ENCODE peak calls at places on chromosome 22, in four cellular contexts. L is H1, J is mesendoderm, Y is IMR-90. O is an unnamed sample.
A peak's percentile ranks its signal among the peaks of the same experiment; 100 is the strongest.

GRCh38 chr22:17906978-17907730 is 117.2 kb downstream of the MICAL3 start:
- DNase-seq in J (no peak), L (no peak), Y (no peak), O (no peak)

GRCh38 chr22:46038516-46039430 is 61.8 kb upstream of the WNT7B start:
- DNase-seq in Y (no peak), L (no peak), J (no peak), O (no peak)

GRCh38 chr22:48822278-48823233 is 1005.1 kb downstream of the BRD1 start:
- DNase-seq in Y (no peak), L (no peak), J (no peak), O (no peak)

GRCh38 chr22:42277988-42278776 is 7.7 kb upstream of the TCF20 start:
- DNase-seq in J (no peak), Y (no peak), L (no peak), O (peak; percentile 86)

GRCh38 chr22:34866081-34866480 is 199.9 kb upstream of the ISX start:
- DNase-seq in J (no peak), L (no peak), Y (no peak), O (no peak)

GRCh38 chr22:43126506-43127165 is 16.1 kb downstream of the BIK start:
- DNase-seq in J (peak; percentile 65), L (no peak), Y (peak; percentile 85), O (peak; percentile 98)

GRCh38 chr22:39431821-39432251 is 25.0 kb upstream of the MGAT3 start:
- DNase-seq in J (no peak), L (no peak), Y (peak; percentile 34), O (no peak)

GRCh38 chr22:44723801-44724200 is 21.8 kb downstream of the PRR5 start:
- DNase-seq in J (peak; percentile 62), L (no peak), Y (peak; percentile 49), O (peak; percentile 20)

GRCh38 chr22:32082331-32082730 is 39.3 kb downstream of the SLC5A1 start:
- DNase-seq in J (no peak), L (no peak), Y (no peak), O (no peak)

GRCh38 chr22:32055069-32055468 is 12.0 kb downstream of the SLC5A1 start:
- DNase-seq in Y (no peak), J (no peak), L (no peak), O (no peak)

GRCh38 chr22:38706101-38706884 is 549 bp downstream of the GTPBP1 start:
- DNase-seq in J (peak; percentile 31), Y (peak; percentile 27), L (no peak), O (no peak)

GRCh38 chr22:39913886-39914285 is 13.0 kb downstream of the GRAP2 start:
- DNase-seq in J (no peak), Y (no peak), L (no peak), O (no peak)

GRCh38 chr22:32999039-32999861 is 58.9 kb downstream of the SYN3 start:
- DNase-seq in J (no peak), Y (no peak), L (no peak), O (peak; percentile 85)

GRCh38 chr22:38941488-38941987 is 15.9 kb upstream of the APOBEC3A start:
- DNase-seq in Y (no peak), J (no peak), L (no peak), O (peak; percentile 44)

DNA sequence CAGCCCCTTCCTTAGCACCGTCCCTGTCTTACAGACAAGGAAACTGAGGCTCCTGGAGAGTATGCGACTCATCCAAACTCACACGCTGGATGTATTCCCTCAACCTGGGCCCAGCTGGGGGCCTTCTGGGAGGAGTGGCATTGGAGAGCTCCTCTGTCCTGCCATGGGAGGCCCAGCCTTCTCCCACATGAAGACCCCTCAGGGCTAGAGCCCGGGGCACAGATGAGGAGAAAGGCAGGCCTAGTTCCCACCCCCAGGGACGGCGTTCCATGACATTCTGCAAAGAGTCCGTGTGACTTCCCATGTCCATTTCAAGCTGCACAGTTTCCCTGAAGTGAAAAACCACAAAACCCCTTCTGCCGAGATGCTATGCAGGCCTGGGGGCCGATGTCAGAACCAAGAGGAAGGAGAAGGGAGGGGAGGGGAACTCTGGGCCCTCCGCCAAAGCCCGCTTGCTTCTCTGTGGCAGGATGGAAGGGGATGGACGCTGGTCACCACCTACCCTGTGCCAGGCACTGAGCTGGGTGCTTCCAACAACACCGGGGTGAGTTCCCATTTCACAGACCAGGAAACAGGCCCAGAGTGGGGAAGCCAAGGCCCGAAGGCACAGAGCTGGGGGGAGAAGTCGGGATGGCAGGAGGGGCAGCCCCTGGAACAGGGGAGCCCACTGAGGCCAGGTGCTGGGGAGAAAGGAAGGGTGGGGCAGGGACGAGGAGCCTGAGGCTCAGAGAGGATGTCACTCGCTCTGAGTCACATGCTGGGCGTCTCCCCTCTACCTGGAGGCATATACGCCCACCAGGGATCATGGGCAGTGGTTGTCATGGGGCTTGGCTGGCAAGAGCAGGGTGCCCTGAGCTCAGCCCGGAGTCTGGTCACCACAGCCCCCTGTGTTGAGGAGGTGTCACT is 15.7 kb downstream of the RAC2 start:
- DNase-seq in L (no peak), J (no peak), Y (peak; percentile 27), O (no peak)
- H3K4me1 ChIP-seq in L (no peaks in the 10 kb centered on the region), J (no peaks in the 10 kb centered on the region), Y (peaks cover 22% of the 10 kb centered on the region), O (no peaks in the 10 kb centered on the region)

GRCh38 chr22:41237707-41238569 is 2.8 kb downstream of the CHADL start:
- DNase-seq in Y (peak; percentile 13), J (peak; percentile 86), L (no peak), O (peak; percentile 87)

GRCh38 chr22:41239443-41240128 is 1.1 kb downstream of the CHADL start:
- DNase-seq in J (no peak), Y (no peak), L (no peak), O (no peak)

GRCh38 chr22:41240377-41241132 is at the start of gene CHADL:
- DNase-seq in L (no peak), Y (no peak), J (no peak), O (no peak)

GRCh38 chr22:41237036-41237706 is 3.6 kb downstream of the CHADL start:
- DNase-seq in Y (no peak), L (peak; percentile 85), J (no peak), O (no peak)

DNA sequence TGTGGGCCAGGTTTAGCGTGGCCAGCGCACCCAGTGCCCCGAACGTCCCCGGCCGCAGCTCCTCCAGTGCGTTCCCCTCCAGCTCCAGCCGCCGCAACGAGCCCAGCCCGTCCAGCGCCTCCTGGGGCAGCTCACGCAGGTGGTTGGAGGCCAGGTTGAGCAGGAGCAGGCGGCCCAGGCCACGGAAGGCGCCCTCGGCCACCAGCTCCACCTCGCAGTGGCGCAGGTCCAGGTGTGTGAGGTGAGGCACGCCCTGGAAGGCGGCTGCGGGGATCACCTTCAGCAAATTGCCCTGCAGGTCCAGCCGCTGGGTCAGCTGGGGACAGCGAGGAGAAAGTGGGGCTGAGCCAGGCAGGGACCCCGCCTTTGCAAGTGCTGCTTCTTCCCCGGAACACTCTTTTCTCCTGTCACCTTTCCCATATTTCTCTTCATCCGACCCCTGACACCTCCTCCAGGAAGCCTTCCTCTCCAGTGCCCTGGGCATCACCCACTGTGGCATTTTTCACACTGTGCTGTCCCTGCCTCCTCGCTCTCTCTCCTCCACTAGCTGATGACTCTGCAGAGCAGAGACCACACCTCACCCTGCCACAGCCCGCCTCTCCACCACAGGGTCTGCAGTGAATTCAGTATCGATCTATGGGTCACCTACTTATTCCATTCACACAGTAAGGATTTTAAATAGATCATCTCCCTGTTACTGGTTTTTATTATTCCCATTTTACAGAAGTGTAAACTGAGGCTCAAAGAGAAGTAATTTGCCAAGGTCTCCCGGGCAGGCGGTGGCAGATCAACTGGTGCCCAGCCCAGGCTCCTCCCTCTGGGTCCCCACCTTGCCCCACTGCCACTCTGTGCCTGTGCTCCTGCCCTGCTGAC is 1.9 kb downstream of the CHADL start:
- DNase-seq in J (no peak), L (no peak), Y (no peak), O (peak; percentile 45)
- H3K23ac ChIP-seq in J (peak overlapping the region; percentile 45), L (no peak overlapping the region), Y (no peak overlapping the region), O (no peak overlapping the region)

GRCh38 chr22:22364207-22364606 is 119.6 kb downstream of the VPREB1 start:
- DNase-seq in L (no peak), J (no peak), Y (no peak), O (no peak)
- H3K4ac ChIP-seq in L (no peak overlapping the region), J (no peak overlapping the region), Y (no peak overlapping the region), O (no peak overlapping the region)

DNA sequence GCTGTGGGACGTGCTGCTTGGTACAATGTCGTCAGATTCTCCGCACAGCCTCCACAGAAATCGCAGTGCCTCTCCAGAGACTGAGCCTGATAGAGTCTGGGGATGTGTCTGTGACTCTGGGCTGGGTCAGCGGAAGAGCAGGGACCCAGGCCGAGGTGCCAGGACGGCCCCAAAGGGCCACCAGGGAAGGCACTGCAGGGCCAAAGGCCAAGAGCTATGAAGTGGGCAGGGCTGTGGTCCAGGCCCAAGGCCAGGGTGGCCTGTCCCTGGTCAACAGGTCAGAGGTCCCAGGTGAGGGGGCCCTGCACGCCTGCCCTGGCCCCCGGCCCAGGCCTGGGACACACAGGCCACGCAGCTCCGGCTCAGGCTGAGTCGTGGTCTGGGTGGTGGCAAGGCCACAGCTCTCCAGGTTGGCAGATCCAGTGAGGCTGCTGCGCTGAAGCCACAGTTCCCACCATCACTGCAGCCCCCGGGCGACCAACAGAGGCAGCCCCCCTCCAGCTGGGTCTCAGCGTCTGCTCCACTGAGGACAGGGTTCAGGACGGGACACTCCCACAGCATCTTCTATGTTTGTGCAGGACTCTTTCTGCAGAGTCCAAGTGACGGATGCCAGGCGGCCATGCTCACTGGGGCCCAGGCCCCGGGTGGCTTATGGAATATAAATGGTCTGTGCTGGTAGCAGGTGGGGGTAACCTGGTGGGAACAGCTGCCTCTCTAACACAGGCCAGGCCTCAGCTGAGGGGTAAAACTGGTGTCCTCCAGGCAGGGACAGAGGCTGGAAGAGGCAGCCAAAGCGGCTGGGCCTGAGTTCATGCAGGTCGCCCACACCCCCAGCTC is 4.8 kb upstream of the PIM3 start:
- DNase-seq in L (no peak), J (no peak), Y (no peak), O (no peak)
- H3K4me1 ChIP-seq in L (no peaks in the 10 kb centered on the region), J (no peaks in the 10 kb centered on the region), Y (peaks cover 41% of the 10 kb centered on the region), O (peaks cover 49% of the 10 kb centered on the region)

DNA sequence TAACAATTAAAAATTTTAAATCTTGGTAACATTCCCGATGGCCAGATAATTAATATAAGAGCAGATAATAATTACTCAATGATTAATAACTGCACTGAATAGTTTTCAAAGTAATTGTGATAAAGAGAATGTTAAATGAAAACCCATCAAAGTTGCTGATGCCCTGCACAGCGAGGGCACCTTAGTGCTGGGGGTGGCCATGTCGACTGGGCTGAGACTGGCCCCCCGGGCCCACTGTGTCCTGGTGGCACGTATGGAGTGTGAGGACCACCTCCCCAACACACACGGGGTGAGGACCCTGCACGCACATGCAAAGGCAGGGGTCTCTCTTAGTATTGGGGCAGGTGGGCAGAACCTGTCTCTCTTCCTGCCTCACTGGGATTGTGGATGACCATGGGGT is 15.1 kb upstream of the CCDC188 start:
- DNase-seq in L (no peak), Y (no peak), J (no peak), O (no peak)
- H3K23ac ChIP-seq in L (no peak overlapping the region), Y (no peak overlapping the region), J (no peak overlapping the region), O (no peak overlapping the region)

GRCh38 chr22:30891443-30891755 is 77.2 kb downstream of the MORC2 start:
- DNase-seq in L (no peak), J (no peak), Y (no peak), O (no peak)

GRCh38 chr22:30891781-30892180 is 76.8 kb downstream of the MORC2 start:
- DNase-seq in Y (no peak), L (no peak), J (no peak), O (no peak)

GRCh38 chr22:30889996-30890480 is 78.5 kb downstream of the MORC2 start:
- DNase-seq in J (no peak), L (no peak), Y (no peak), O (no peak)

GRCh38 chr22:30892286-30892685 is 76.3 kb downstream of the MORC2 start:
- DNase-seq in L (no peak), Y (no peak), J (no peak), O (no peak)

GRCh38 chr22:30890689-30891442 is 77.7 kb downstream of the MORC2 start:
- DNase-seq in L (no peak), J (peak; percentile 57), Y (peak; percentile 10), O (peak; percentile 66)
- H3K4ac ChIP-seq in L (no peak overlapping the region), J (no peak overlapping the region), Y (no peak overlapping the region), O (no peak overlapping the region)